ENCODE peak calls at places on chromosome 11, in four cellular contexts. Z is Ammon's horn; F is CD8-positive, alpha-beta T cell; S is aorta. G is an unnamed sample.
A peak's percentile ranks its signal among the peaks of the same experiment; 100 is the strongest.

GRCh38 chr11:72224587-72225410 is at the start of gene INPPL1:
- DNase-seq in S (peak; percentile 69), F (no peak), Z (peak; percentile 46), G (peak; percentile 21)

GRCh38 chr11:64125676-64126075 is 40.2 kb downstream of the MACROD1 start:
- DNase-seq in Z (no peak), S (no peak), F (no peak), G (no peak)

GRCh38 chr11:64713781-64714363 is 9.1 kb downstream of the NRXN2 start:
- DNase-seq in F (no peak), Z (no peak), S (no peak), G (no peak)

GRCh38 chr11:64762277-64762915 is 2.6 kb upstream of the PYGM start:
- DNase-seq in S (no peak), Z (peak; percentile 60), F (no peak), G (no peak)

GRCh38 chr11:16806791-16807190 is 68.3 kb downstream of the C11orf58 start:
- DNase-seq in S (peak; percentile 62), Z (peak; percentile 67), F (no peak), G (no peak)

GRCh38 chr11:56783448-56784041 is 35.0 kb upstream of the OR9G4 start:
- DNase-seq in F (no peak), S (no peak), Z (peak; percentile 63), G (no peak)

GRCh38 chr11:1560011-1560579 is 12.0 kb downstream of the DUSP8 start:
- DNase-seq in S (peak; percentile 40), F (no peak), Z (no peak), G (no peak)

GRCh38 chr11:1303196-1303821 is 6.1 kb downstream of the TOLLIP start:
- DNase-seq in Z (peak; percentile 74), F (no peak), S (no peak), G (no peak)

GRCh38 chr11:120573756-120574354 is 62.3 kb downstream of the GRIK4 start:
- DNase-seq in F (no peak), Z (no peak), S (peak; percentile 21), G (no peak)

GRCh38 chr11:117218133-117218915 is 13.5 kb downstream of the PCSK7 start:
- DNase-seq in Z (no peak), F (no peak), S (peak; percentile 75), G (no peak)

GRCh38 chr11:14789879-14790484 is 102.0 kb downstream of the CYP2R1 start:
- DNase-seq in S (no peak), F (no peak), Z (no peak), G (no peak)

GRCh38 chr11:106238704-106239360 is 161.4 kb downstream of the AASDHPPT start:
- DNase-seq in Z (no peak), S (no peak), F (no peak), G (no peak)

GRCh38 chr11:104320091-104320490 is 156.1 kb upstream of the PDGFD start:
- DNase-seq in S (no peak), F (no peak), Z (no peak), G (no peak)

GRCh38 chr11:104967493-104968364 is 645 bp downstream of the CASP4 start:
- DNase-seq in F (no peak), S (no peak), Z (no peak), G (no peak)

GRCh38 chr11:124865181-124865901 is at the start of gene ROBO3:
- DNase-seq in F (no peak), Z (no peak), S (no peak), G (no peak)

GRCh38 chr11:44388828-44389645 is 79.1 kb upstream of the ALX4 start:
- DNase-seq in Z (no peak), S (no peak), F (no peak), G (no peak)

GRCh38 chr11:124541204-124541603 is 2.2 kb downstream of the OR8B12 start:
- DNase-seq in Z (no peak), S (no peak), F (no peak), G (no peak)

GRCh38 chr11:65493367-65494176 is 5.3 kb upstream of the MALAT1 start:
- DNase-seq in Z (peak; percentile 34), F (no peak), S (peak; percentile 92), G (no peak)

GRCh38 chr11:118606157-118606843 is 1.1 kb upstream of the PHLDB1 start:
- DNase-seq in S (no peak), Z (no peak), F (no peak), G (no peak)

GRCh38 chr11:126186031-126186698 is 25.3 kb downstream of the RPUSD4 start:
- DNase-seq in S (no peak), F (no peak), Z (no peak), G (no peak)

GRCh38 chr11:128324531-128325141 is 262.7 kb downstream of the ETS1 start:
- DNase-seq in S (no peak), F (peak; percentile 69), Z (no peak), G (peak; percentile 82)

GRCh38 chr11:110582728-110583432 is 129.4 kb downstream of the ARHGAP20 start:
- DNase-seq in Z (no peak), F (no peak), S (no peak), G (no peak)

G was measured in activated T-helper 1 cell treated with anti-CD3 and anti-CD28 coated beads, Interleukin-12 subunit alpha, Interleukin-12 subunit beta, Interleukin-2, Interleukin-4 antibody, amounts not matched to agents 30 ng/mL and 10 ng/mL and 1 ng/mL, durations not matched to agents 14 hours and 24 hours and 36 hours.